ENCODE peak calls at places on chromosomes 2 and 18, in four cellular contexts. T is activated gamma-delta T cell treated with Interleukin-2 at 50 U/mL for 16 hours, U is EL, Q is pons. X is an unnamed sample.

GRCh38 chr2:157898591-157898996 is 22.5 kb upstream of the ACVR1 start:
- DNase-seq in U (peak; percentile 82), Q (peak; percentile 18), T (peak; percentile 56), X (no peak)

GRCh38 chr2:188292446-188293239 is 969 bp downstream of the GULP1 start:
- DNase-seq in T (no peak), Q (no peak), U (peak; percentile 89), X (no peak)

GRCh38 chr2:47339745-47340541 is 63.0 kb upstream of the MSH2 start:
- DNase-seq in Q (no peak), T (no peak), U (peak; percentile 65), X (no peak)

GRCh38 chr2:74602553-74603281 is 45.4 kb downstream of the M1AP start:
- DNase-seq in T (no peak), Q (no peak), U (peak; percentile 61), X (no peak)

GRCh38 chr2:165568361-165568760 is 98.9 kb downstream of the CSRNP3 start:
- DNase-seq in U (no peak), T (no peak), Q (no peak), X (no peak)

GRCh38 chr18:45920367-45920766 is 46.8 kb downstream of the EPG5 start:
- DNase-seq in U (peak; percentile 92), Q (peak; percentile 67), T (no peak), X (peak; percentile 7)

GRCh38 chr18:78875268-78875997 is 104.2 kb upstream of the SALL3 start:
- DNase-seq in U (no peak), T (no peak), Q (peak; percentile 28), X (no peak)

GRCh38 chr2:167550448-167550847 is 662.2 kb downstream of the XIRP2 start:
- DNase-seq in T (no peak), Q (peak; percentile 32), U (peak; percentile 7), X (no peak)

GRCh38 chr18:36533446-36534153 is 236.1 kb downstream of the FHOD3 start:
- DNase-seq in T (no peak), Q (no peak), U (no peak), X (no peak)

GRCh38 chr2:96207778-96208143 is 866 bp downstream of the STARD7 start:
- DNase-seq in U (no peak), T (no peak), Q (no peak), X (no peak)

GRCh38 chr2:191686658-191687057 is 8.7 kb downstream of the NABP1 start:
- DNase-seq in T (no peak), Q (no peak), U (no peak), X (peak; percentile 35)

GRCh38 chr2:27954261-27954673 is 63.7 kb downstream of the BABAM2 start:
- DNase-seq in U (peak; percentile 44), T (no peak), Q (peak; percentile 18), X (no peak)

GRCh38 chr2:14420851-14421250 is 211.7 kb upstream of the LRATD1 start:
- DNase-seq in U (peak; percentile 56), T (no peak), Q (peak; percentile 3), X (no peak)

GRCh38 chr18:58242978-58243377 is 199.0 kb downstream of the NEDD4L start:
- DNase-seq in T (no peak), Q (no peak), U (no peak), X (no peak)

GRCh38 chr2:44277541-44277940 is 2.3 kb downstream of the SLC3A1 start:
- DNase-seq in T (no peak), U (no peak), Q (no peak), X (no peak)

GRCh38 chr2:11129598-11130449 is 25.4 kb upstream of the SLC66A3 start:
- DNase-seq in Q (no peak), U (no peak), T (peak; percentile 72), X (peak; percentile 82)

GRCh38 chr2:1041012-1041805 is 90.6 kb downstream of the SNTG2 start:
- DNase-seq in Q (no peak), T (no peak), U (no peak), X (no peak)

GRCh38 chr2:167651406-167652151 is 595.8 kb downstream of the STK39 start:
- DNase-seq in U (no peak), T (no peak), Q (no peak), X (no peak)

GRCh38 chr2:9424447-9425164 is 1.2 kb downstream of the CPSF3 start:
- DNase-seq in Q (no peak), U (no peak), T (no peak), X (no peak)

GRCh38 chr2:75539955-75540716 is 20.6 kb downstream of the EVA1A start:
- DNase-seq in U (no peak), T (no peak), Q (no peak), X (no peak)

GRCh38 chr2:157305713-157306110 is 19.9 kb downstream of the ERMN start:
- DNase-seq in T (no peak), Q (no peak), U (peak; percentile 15), X (no peak)

GRCh38 chr18:63043516-63043915 is 276.1 kb downstream of the BCL2 start:
- DNase-seq in U (peak; percentile 37), T (no peak), Q (no peak), X (no peak)

GRCh38 chr2:148052687-148053086 is 31.8 kb downstream of the MBD5 start:
- DNase-seq in U (no peak), Q (no peak), T (no peak), X (no peak)